ENCODE peak calls at places on chromosomes 7 and 10, in nine cellular contexts. One of them, this sample, is unnamed.

GRCh38 chr10:10545771-10546170 is 471.9 kb upstream of the CELF2 start:
- DNase-seq in vagina: no peak
- DNase-seq in IMR-90: no peak
- DNase-seq in suprapubic skin: no peak
- DNase-seq in gastrocnemius medialis: no peak
- DNase-seq in endothelial cell of umbilical vein: no peak
- DNase-seq in HCT116: no peak
- DNase-seq in Peyer's patch: no peak
- DNase-seq in right lobe of liver: no peak
- DNase-seq in this sample: no peak

GRCh38 chr7:128912281-128912680 is 1.8 kb upstream of the KCP start:
- DNase-seq in vagina: no peak
- DNase-seq in Peyer's patch: no peak
- DNase-seq in right lobe of liver: no peak
- DNase-seq in IMR-90: no peak
- DNase-seq in endothelial cell of umbilical vein: no peak
- DNase-seq in HCT116: no peak
- DNase-seq in suprapubic skin: no peak
- DNase-seq in gastrocnemius medialis: no peak
- DNase-seq in this sample: no peak

GRCh38 chr10:6171891-6172354 is 30.8 kb upstream of the PFKFB3 start:
- DNase-seq in vagina: peak; percentile 85
- DNase-seq in gastrocnemius medialis: peak; percentile 65
- DNase-seq in Peyer's patch: peak; percentile 32
- DNase-seq in right lobe of liver: no peak
- DNase-seq in suprapubic skin: no peak
- DNase-seq in endothelial cell of umbilical vein: peak; percentile 88
- DNase-seq in IMR-90: peak; percentile 96
- DNase-seq in HCT116: no peak
- DNase-seq in this sample: no peak

GRCh38 chr7:15874774-15875173 is 188.3 kb upstream of the MEOX2 start:
- DNase-seq in gastrocnemius medialis: no peak
- DNase-seq in IMR-90: no peak
- DNase-seq in right lobe of liver: no peak
- DNase-seq in vagina: no peak
- DNase-seq in endothelial cell of umbilical vein: peak; percentile 45
- DNase-seq in HCT116: no peak
- DNase-seq in Peyer's patch: no peak
- DNase-seq in suprapubic skin: no peak
- DNase-seq in this sample: no peak

GRCh38 chr7:51757960-51758359 is 441.4 kb upstream of the COBL start:
- DNase-seq in endothelial cell of umbilical vein: no peak
- DNase-seq in gastrocnemius medialis: no peak
- DNase-seq in vagina: no peak
- DNase-seq in HCT116: no peak
- DNase-seq in IMR-90: no peak
- DNase-seq in Peyer's patch: no peak
- DNase-seq in right lobe of liver: no peak
- DNase-seq in suprapubic skin: no peak
- DNase-seq in this sample: no peak

GRCh38 chr7:86643478-86644281 is at the start of gene GRM3:
- DNase-seq in suprapubic skin: no peak
- DNase-seq in endothelial cell of umbilical vein: no peak
- DNase-seq in Peyer's patch: no peak
- DNase-seq in HCT116: no peak
- DNase-seq in IMR-90: no peak
- DNase-seq in gastrocnemius medialis: no peak
- DNase-seq in right lobe of liver: no peak
- DNase-seq in vagina: no peak
- DNase-seq in this sample: peak; percentile 3

GRCh38 chr7:100208911-100209408 is 10.8 kb upstream of the PVRIG start:
- DNase-seq in suprapubic skin: no peak
- DNase-seq in Peyer's patch: no peak
- DNase-seq in gastrocnemius medialis: no peak
- DNase-seq in HCT116: no peak
- DNase-seq in IMR-90: no peak
- DNase-seq in endothelial cell of umbilical vein: no peak
- DNase-seq in vagina: no peak
- DNase-seq in right lobe of liver: no peak
- DNase-seq in this sample: no peak

GRCh38 chr10:115706482-115707076 is 566.4 kb downstream of the GFRA1 start:
- DNase-seq in suprapubic skin: no peak
- DNase-seq in vagina: no peak
- DNase-seq in right lobe of liver: no peak
- DNase-seq in IMR-90: peak; percentile 30
- DNase-seq in endothelial cell of umbilical vein: peak; percentile 26
- DNase-seq in Peyer's patch: no peak
- DNase-seq in gastrocnemius medialis: no peak
- DNase-seq in HCT116: peak; percentile 12
- DNase-seq in this sample: no peak

GRCh38 chr10:81696609-81697388 is 178.2 kb upstream of the NRG3 start:
- DNase-seq in vagina: no peak
- DNase-seq in right lobe of liver: no peak
- DNase-seq in HCT116: no peak
- DNase-seq in Peyer's patch: no peak
- DNase-seq in IMR-90: no peak
- DNase-seq in gastrocnemius medialis: no peak
- DNase-seq in endothelial cell of umbilical vein: no peak
- DNase-seq in suprapubic skin: no peak
- DNase-seq in this sample: peak; percentile 23

GRCh38 chr7:24755541-24756416 is 1.5 kb downstream of the GSDME start:
- DNase-seq in vagina: no peak
- DNase-seq in Peyer's patch: no peak
- DNase-seq in IMR-90: peak; percentile 90
- DNase-seq in suprapubic skin: no peak
- DNase-seq in right lobe of liver: no peak
- DNase-seq in endothelial cell of umbilical vein: peak; percentile 85
- DNase-seq in gastrocnemius medialis: no peak
- DNase-seq in HCT116: no peak
- DNase-seq in this sample: no peak

GRCh38 chr10:266974-267425 is 131.7 kb downstream of the ZMYND11 start:
- DNase-seq in vagina: no peak
- DNase-seq in IMR-90: peak; percentile 51
- DNase-seq in endothelial cell of umbilical vein: peak; percentile 73
- DNase-seq in suprapubic skin: peak; percentile 21
- DNase-seq in gastrocnemius medialis: no peak
- DNase-seq in right lobe of liver: no peak
- DNase-seq in Peyer's patch: no peak
- DNase-seq in HCT116: no peak
- DNase-seq in this sample: no peak

GRCh38 chr10:24385776-24386175 is 176.8 kb downstream of the KIAA1217 start:
- DNase-seq in suprapubic skin: no peak
- DNase-seq in Peyer's patch: no peak
- DNase-seq in right lobe of liver: no peak
- DNase-seq in endothelial cell of umbilical vein: no peak
- DNase-seq in vagina: no peak
- DNase-seq in HCT116: no peak
- DNase-seq in gastrocnemius medialis: no peak
- DNase-seq in IMR-90: peak; percentile 30
- DNase-seq in this sample: no peak

GRCh38 chr7:40306596-40306995 is 171.8 kb downstream of the SUGCT start:
- DNase-seq in suprapubic skin: no peak
- DNase-seq in right lobe of liver: no peak
- DNase-seq in Peyer's patch: no peak
- DNase-seq in IMR-90: peak; percentile 62
- DNase-seq in endothelial cell of umbilical vein: peak; percentile 69
- DNase-seq in HCT116: no peak
- DNase-seq in vagina: no peak
- DNase-seq in gastrocnemius medialis: no peak
- DNase-seq in this sample: no peak

GRCh38 chr10:90947025-90947960 is 26.4 kb upstream of the ANKRD1 start:
- DNase-seq in vagina: no peak
- DNase-seq in suprapubic skin: no peak
- DNase-seq in Peyer's patch: no peak
- DNase-seq in right lobe of liver: no peak
- DNase-seq in IMR-90: peak; percentile 46
- DNase-seq in gastrocnemius medialis: no peak
- DNase-seq in HCT116: no peak
- DNase-seq in endothelial cell of umbilical vein: peak; percentile 52
- DNase-seq in this sample: no peak

GRCh38 chr10:77405771-77406241 is 231.8 kb downstream of the KCNMA1 start:
- DNase-seq in Peyer's patch: no peak
- DNase-seq in gastrocnemius medialis: peak; percentile 80
- DNase-seq in right lobe of liver: peak; percentile 56
- DNase-seq in IMR-90: peak; percentile 80
- DNase-seq in suprapubic skin: no peak
- DNase-seq in HCT116: peak; percentile 53
- DNase-seq in vagina: no peak
- DNase-seq in endothelial cell of umbilical vein: peak; percentile 51
- DNase-seq in this sample: peak; percentile 75

DNA sequence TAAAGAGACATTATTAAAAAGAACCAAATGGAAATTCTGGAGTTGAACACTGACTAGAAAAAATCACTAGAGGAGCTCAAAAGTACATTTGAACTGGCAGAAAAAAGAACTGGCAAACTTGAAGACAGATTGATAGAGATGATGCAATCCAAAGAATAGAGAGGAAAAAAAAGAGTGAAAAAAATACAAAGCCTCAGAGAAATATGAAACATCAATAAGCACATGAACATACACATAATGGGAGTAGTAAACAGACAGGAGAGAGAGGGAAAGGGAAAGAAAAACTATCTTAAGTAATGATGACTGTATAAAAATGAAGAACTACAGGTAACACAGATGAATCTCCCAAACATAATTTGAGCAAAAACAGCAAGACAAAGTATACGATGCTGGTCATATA is 61.1 kb downstream of the CNOT4 start:
- DNase-seq in gastrocnemius medialis: no peak
- DNase-seq in Peyer's patch: no peak
- DNase-seq in vagina: no peak
- DNase-seq in endothelial cell of umbilical vein: peak; percentile 25
- DNase-seq in right lobe of liver: no peak
- DNase-seq in HCT116: no peak
- DNase-seq in suprapubic skin: no peak
- DNase-seq in IMR-90: no peak
- DNase-seq in this sample: no peak
- TF ChIP-seq POLR2A in gastrocnemius medialis: no peak
- TF ChIP-seq POLR2A in Peyer's patch: no peak
- TF ChIP-seq POLR2A in vagina: no peak
- TF ChIP-seq POLR2A in endothelial cell of umbilical vein: no peak
- TF ChIP-seq POLR2A in right lobe of liver: no peak
- TF ChIP-seq POLR2A in HCT116: no peak
- TF ChIP-seq POLR2A in suprapubic skin: no peak
- TF ChIP-seq POLR2A in IMR-90: no peak
- TF ChIP-seq POLR2A in this sample: no peak

GRCh38 chr10:63094405-63094804 is 38.7 kb upstream of the NRBF2 start:
- DNase-seq in endothelial cell of umbilical vein: no peak
- DNase-seq in IMR-90: no peak
- DNase-seq in gastrocnemius medialis: no peak
- DNase-seq in vagina: no peak
- DNase-seq in right lobe of liver: no peak
- DNase-seq in Peyer's patch: no peak
- DNase-seq in HCT116: no peak
- DNase-seq in suprapubic skin: no peak
- DNase-seq in this sample: no peak

GRCh38 chr10:63093227-63093626 is 39.9 kb upstream of the NRBF2 start:
- DNase-seq in gastrocnemius medialis: no peak
- DNase-seq in Peyer's patch: no peak
- DNase-seq in endothelial cell of umbilical vein: no peak
- DNase-seq in suprapubic skin: no peak
- DNase-seq in vagina: no peak
- DNase-seq in HCT116: no peak
- DNase-seq in right lobe of liver: no peak
- DNase-seq in IMR-90: peak; percentile 14
- DNase-seq in this sample: no peak
- H3K27me3 ChIP-seq in gastrocnemius medialis: no peaks in the 10 kb centered on the region
- H3K27me3 ChIP-seq in Peyer's patch: no peaks in the 10 kb centered on the region
- H3K27me3 ChIP-seq in endothelial cell of umbilical vein: no peaks in the 10 kb centered on the region
- H3K27me3 ChIP-seq in suprapubic skin: no peaks in the 10 kb centered on the region
- H3K27me3 ChIP-seq in vagina: no peaks in the 10 kb centered on the region
- H3K27me3 ChIP-seq in HCT116: no peaks in the 10 kb centered on the region
- H3K27me3 ChIP-seq in right lobe of liver: no peaks in the 10 kb centered on the region
- H3K27me3 ChIP-seq in IMR-90: no peaks in the 10 kb centered on the region
- H3K27me3 ChIP-seq in this sample: no peaks in the 10 kb centered on the region

GRCh38 chr7:5695037-5695708 is 86.3 kb downstream of the RNF216 start:
- DNase-seq in right lobe of liver: no peak
- DNase-seq in gastrocnemius medialis: no peak
- DNase-seq in vagina: no peak
- DNase-seq in suprapubic skin: no peak
- DNase-seq in IMR-90: peak; percentile 89
- DNase-seq in HCT116: no peak
- DNase-seq in Peyer's patch: peak; percentile 72
- DNase-seq in endothelial cell of umbilical vein: no peak
- DNase-seq in this sample: no peak
- TF ChIP-seq POLR2A in right lobe of liver: peak; percentile 17
- TF ChIP-seq POLR2A in gastrocnemius medialis: no peak
- TF ChIP-seq POLR2A in vagina: peak; percentile 36
- TF ChIP-seq POLR2A in suprapubic skin: no peak
- TF ChIP-seq POLR2A in IMR-90: peak; percentile 85
- TF ChIP-seq POLR2A in HCT116: no peak
- TF ChIP-seq POLR2A in Peyer's patch: peak; percentile 16
- TF ChIP-seq POLR2A in endothelial cell of umbilical vein: no peak
- TF ChIP-seq POLR2A in this sample: no peak

GRCh38 chr10:114025610-114026130 is 18.0 kb upstream of the ADRB1 start:
- DNase-seq in suprapubic skin: no peak
- DNase-seq in endothelial cell of umbilical vein: no peak
- DNase-seq in IMR-90: no peak
- DNase-seq in HCT116: no peak
- DNase-seq in gastrocnemius medialis: no peak
- DNase-seq in Peyer's patch: no peak
- DNase-seq in right lobe of liver: no peak
- DNase-seq in vagina: no peak
- DNase-seq in this sample: no peak

GRCh38 chr10:114028425-114028824 is 15.2 kb upstream of the ADRB1 start:
- DNase-seq in Peyer's patch: no peak
- DNase-seq in gastrocnemius medialis: no peak
- DNase-seq in endothelial cell of umbilical vein: no peak
- DNase-seq in vagina: no peak
- DNase-seq in right lobe of liver: no peak
- DNase-seq in HCT116: no peak
- DNase-seq in IMR-90: no peak
- DNase-seq in suprapubic skin: no peak
- DNase-seq in this sample: no peak

GRCh38 chr10:114027951-114028350 is 15.7 kb upstream of the ADRB1 start:
- DNase-seq in endothelial cell of umbilical vein: no peak
- DNase-seq in IMR-90: no peak
- DNase-seq in HCT116: no peak
- DNase-seq in right lobe of liver: no peak
- DNase-seq in gastrocnemius medialis: no peak
- DNase-seq in vagina: no peak
- DNase-seq in Peyer's patch: no peak
- DNase-seq in suprapubic skin: no peak
- DNase-seq in this sample: no peak

GRCh38 chr10:114026189-114027040 is 17.3 kb upstream of the ADRB1 start:
- DNase-seq in gastrocnemius medialis: no peak
- DNase-seq in Peyer's patch: no peak
- DNase-seq in right lobe of liver: no peak
- DNase-seq in endothelial cell of umbilical vein: peak; percentile 77
- DNase-seq in suprapubic skin: no peak
- DNase-seq in HCT116: peak; percentile 58
- DNase-seq in vagina: no peak
- DNase-seq in IMR-90: peak; percentile 53
- DNase-seq in this sample: no peak

DNA sequence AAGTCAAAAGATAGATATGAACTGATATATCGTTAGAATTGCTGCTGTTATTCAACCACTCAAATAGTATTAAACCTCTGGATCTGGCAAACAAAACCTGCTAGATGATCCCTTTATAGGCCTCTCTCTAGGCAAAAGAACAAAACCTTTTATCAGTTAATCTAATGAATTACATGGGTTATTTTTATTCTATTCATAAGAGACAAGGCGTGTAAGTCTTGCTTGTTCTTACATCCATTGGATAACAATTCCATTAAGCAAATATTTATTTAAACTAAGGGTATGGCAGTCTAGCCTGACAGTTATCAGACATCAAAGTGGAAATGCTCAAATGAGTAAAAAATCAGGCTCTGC is 16.6 kb upstream of the ADRB1 start:
- DNase-seq in Peyer's patch: no peak
- DNase-seq in gastrocnemius medialis: no peak
- DNase-seq in right lobe of liver: no peak
- DNase-seq in endothelial cell of umbilical vein: no peak
- DNase-seq in IMR-90: no peak
- DNase-seq in HCT116: no peak
- DNase-seq in vagina: no peak
- DNase-seq in suprapubic skin: no peak
- DNase-seq in this sample: no peak
- H3K27me3 ChIP-seq in Peyer's patch: no peaks in the 10 kb centered on the region
- H3K27me3 ChIP-seq in gastrocnemius medialis: no peaks in the 10 kb centered on the region
- H3K27me3 ChIP-seq in right lobe of liver: no peaks in the 10 kb centered on the region
- H3K27me3 ChIP-seq in endothelial cell of umbilical vein: no peaks in the 10 kb centered on the region
- H3K27me3 ChIP-seq in IMR-90: peaks cover 6% of the 10 kb centered on the region
- H3K27me3 ChIP-seq in HCT116: no peaks in the 10 kb centered on the region
- H3K27me3 ChIP-seq in vagina: no peaks in the 10 kb centered on the region
- H3K27me3 ChIP-seq in suprapubic skin: no peaks in the 10 kb centered on the region
- H3K27me3 ChIP-seq in this sample: no peaks in the 10 kb centered on the region

This sample was measured in thyroid gland.